ENCODE peak calls at places on chromosomes 7 and 10, in nine cellular contexts. One of them, this sample, is unnamed.

GRCh38 chr10:72088879-72089585 is 681 bp upstream of the SPOCK2 start:
- DNase-seq in activated naive CD4-positive, alpha-beta T cell treated with anti-CD3 and anti-CD28 coated beads for 36 hours: peak
- DNase-seq in KG1: no peak
- DNase-seq in activated CD4-positive, alpha-beta T cell treated with anti-CD3 and anti-CD28 coated beads for 24 hours: no peak
- DNase-seq in kidney: peak
- DNase-seq in brain microvascular endothelial cell: no peak
- DNase-seq in NCI-H1436 treated with DMSO at 0.1 percent for 48 hours: no peak
- DNase-seq in cardiac fibroblast: no peak
- DNase-seq in NCI-H526: no peak
- DNase-seq in this sample: no peak

GRCh38 chr7:130721486-130722277 is 12.3 kb downstream of the KLF14 start:
- DNase-seq in kidney: peak
- DNase-seq in NCI-H526: peak
- DNase-seq in cardiac fibroblast: peak
- DNase-seq in KG1: no peak
- DNase-seq in NCI-H1436 treated with DMSO at 0.1 percent for 48 hours: no peak
- DNase-seq in activated naive CD4-positive, alpha-beta T cell treated with anti-CD3 and anti-CD28 coated beads for 36 hours: peak
- DNase-seq in brain microvascular endothelial cell: peak
- DNase-seq in activated CD4-positive, alpha-beta T cell treated with anti-CD3 and anti-CD28 coated beads for 24 hours: no peak
- DNase-seq in this sample: no peak

GRCh38 chr10:6542999-6543430 is 37.1 kb downstream of the PRKCQ start:
- DNase-seq in brain microvascular endothelial cell: no peak
- DNase-seq in kidney: no peak
- DNase-seq in NCI-H1436 treated with DMSO at 0.1 percent for 48 hours: no peak
- DNase-seq in activated CD4-positive, alpha-beta T cell treated with anti-CD3 and anti-CD28 coated beads for 24 hours: no peak
- DNase-seq in activated naive CD4-positive, alpha-beta T cell treated with anti-CD3 and anti-CD28 coated beads for 36 hours: peak
- DNase-seq in cardiac fibroblast: no peak
- DNase-seq in NCI-H526: no peak
- DNase-seq in KG1: peak
- DNase-seq in this sample: no peak

GRCh38 chr10:113228570-113228969 is 278.5 kb downstream of the TCF7L2 start:
- DNase-seq in brain microvascular endothelial cell: peak
- DNase-seq in NCI-H526: no peak
- DNase-seq in NCI-H1436 treated with DMSO at 0.1 percent for 48 hours: no peak
- DNase-seq in cardiac fibroblast: peak
- DNase-seq in activated naive CD4-positive, alpha-beta T cell treated with anti-CD3 and anti-CD28 coated beads for 36 hours: no peak
- DNase-seq in kidney: no peak
- DNase-seq in KG1: no peak
- DNase-seq in activated CD4-positive, alpha-beta T cell treated with anti-CD3 and anti-CD28 coated beads for 24 hours: no peak
- DNase-seq in this sample: no peak

GRCh38 chr10:122254831-122255230 is 16.3 kb upstream of the BTBD16 start:
- DNase-seq in KG1: no peak
- DNase-seq in activated naive CD4-positive, alpha-beta T cell treated with anti-CD3 and anti-CD28 coated beads for 36 hours: no peak
- DNase-seq in brain microvascular endothelial cell: no peak
- DNase-seq in activated CD4-positive, alpha-beta T cell treated with anti-CD3 and anti-CD28 coated beads for 24 hours: no peak
- DNase-seq in cardiac fibroblast: no peak
- DNase-seq in kidney: no peak
- DNase-seq in NCI-H1436 treated with DMSO at 0.1 percent for 48 hours: no peak
- DNase-seq in NCI-H526: no peak
- DNase-seq in this sample: no peak

GRCh38 chr7:33751395-33751794 is 153.9 kb upstream of the BMPER start:
- DNase-seq in activated CD4-positive, alpha-beta T cell treated with anti-CD3 and anti-CD28 coated beads for 24 hours: no peak
- DNase-seq in kidney: no peak
- DNase-seq in activated naive CD4-positive, alpha-beta T cell treated with anti-CD3 and anti-CD28 coated beads for 36 hours: no peak
- DNase-seq in NCI-H526: no peak
- DNase-seq in cardiac fibroblast: no peak
- DNase-seq in brain microvascular endothelial cell: no peak
- DNase-seq in NCI-H1436 treated with DMSO at 0.1 percent for 48 hours: no peak
- DNase-seq in KG1: no peak
- DNase-seq in this sample: no peak

GRCh38 chr7:82204694-82205093 is 238.9 kb downstream of the CACNA2D1 start:
- DNase-seq in brain microvascular endothelial cell: peak
- DNase-seq in NCI-H1436 treated with DMSO at 0.1 percent for 48 hours: no peak
- DNase-seq in activated CD4-positive, alpha-beta T cell treated with anti-CD3 and anti-CD28 coated beads for 24 hours: no peak
- DNase-seq in kidney: no peak
- DNase-seq in KG1: no peak
- DNase-seq in NCI-H526: no peak
- DNase-seq in activated naive CD4-positive, alpha-beta T cell treated with anti-CD3 and anti-CD28 coated beads for 36 hours: no peak
- DNase-seq in cardiac fibroblast: peak
- DNase-seq in this sample: no peak

GRCh38 chr7:117169907-117170306 is 153.0 kb downstream of the WNT2 start:
- DNase-seq in NCI-H526: no peak
- DNase-seq in brain microvascular endothelial cell: no peak
- DNase-seq in cardiac fibroblast: peak
- DNase-seq in activated CD4-positive, alpha-beta T cell treated with anti-CD3 and anti-CD28 coated beads for 24 hours: no peak
- DNase-seq in NCI-H1436 treated with DMSO at 0.1 percent for 48 hours: no peak
- DNase-seq in kidney: no peak
- DNase-seq in KG1: no peak
- DNase-seq in activated naive CD4-positive, alpha-beta T cell treated with anti-CD3 and anti-CD28 coated beads for 36 hours: no peak
- DNase-seq in this sample: no peak

GRCh38 chr10:72567421-72567820 is 58.5 kb downstream of the MICU1 start:
- DNase-seq in kidney: no peak
- DNase-seq in NCI-H526: no peak
- DNase-seq in cardiac fibroblast: peak
- DNase-seq in NCI-H1436 treated with DMSO at 0.1 percent for 48 hours: no peak
- DNase-seq in KG1: no peak
- DNase-seq in brain microvascular endothelial cell: peak
- DNase-seq in activated naive CD4-positive, alpha-beta T cell treated with anti-CD3 and anti-CD28 coated beads for 36 hours: no peak
- DNase-seq in activated CD4-positive, alpha-beta T cell treated with anti-CD3 and anti-CD28 coated beads for 24 hours: no peak
- DNase-seq in this sample: no peak

GRCh38 chr10:31157125-31157983 is 125.7 kb upstream of the ZNF438 start:
- DNase-seq in activated naive CD4-positive, alpha-beta T cell treated with anti-CD3 and anti-CD28 coated beads for 36 hours: no peak
- DNase-seq in NCI-H526: no peak
- DNase-seq in brain microvascular endothelial cell: no peak
- DNase-seq in kidney: peak
- DNase-seq in cardiac fibroblast: peak
- DNase-seq in activated CD4-positive, alpha-beta T cell treated with anti-CD3 and anti-CD28 coated beads for 24 hours: no peak
- DNase-seq in KG1: no peak
- DNase-seq in NCI-H1436 treated with DMSO at 0.1 percent for 48 hours: no peak
- DNase-seq in this sample: no peak

GRCh38 chr10:36493511-36493880 is 631.9 kb upstream of the ANKRD30A start:
- DNase-seq in activated naive CD4-positive, alpha-beta T cell treated with anti-CD3 and anti-CD28 coated beads for 36 hours: no peak
- DNase-seq in KG1: no peak
- DNase-seq in brain microvascular endothelial cell: no peak
- DNase-seq in cardiac fibroblast: peak
- DNase-seq in NCI-H526: no peak
- DNase-seq in kidney: no peak
- DNase-seq in NCI-H1436 treated with DMSO at 0.1 percent for 48 hours: no peak
- DNase-seq in activated CD4-positive, alpha-beta T cell treated with anti-CD3 and anti-CD28 coated beads for 24 hours: no peak
- DNase-seq in this sample: no peak

GRCh38 chr10:120336910-120337540 is 120.0 kb upstream of the PLPP4 start:
- DNase-seq in brain microvascular endothelial cell: peak
- DNase-seq in NCI-H1436 treated with DMSO at 0.1 percent for 48 hours: no peak
- DNase-seq in KG1: peak
- DNase-seq in kidney: no peak
- DNase-seq in NCI-H526: peak
- DNase-seq in cardiac fibroblast: peak
- DNase-seq in activated naive CD4-positive, alpha-beta T cell treated with anti-CD3 and anti-CD28 coated beads for 36 hours: peak
- DNase-seq in activated CD4-positive, alpha-beta T cell treated with anti-CD3 and anti-CD28 coated beads for 24 hours: peak
- DNase-seq in this sample: peak

GRCh38 chr7:46900312-46901263 is 681.3 kb downstream of the TNS3 start:
- DNase-seq in brain microvascular endothelial cell: no peak
- DNase-seq in kidney: no peak
- DNase-seq in NCI-H1436 treated with DMSO at 0.1 percent for 48 hours: no peak
- DNase-seq in cardiac fibroblast: no peak
- DNase-seq in activated naive CD4-positive, alpha-beta T cell treated with anti-CD3 and anti-CD28 coated beads for 36 hours: no peak
- DNase-seq in KG1: no peak
- DNase-seq in NCI-H526: no peak
- DNase-seq in activated CD4-positive, alpha-beta T cell treated with anti-CD3 and anti-CD28 coated beads for 24 hours: no peak
- DNase-seq in this sample: no peak

GRCh38 chr10:124087672-124088634 is 5.4 kb downstream of the CHST15 start:
- DNase-seq in cardiac fibroblast: no peak
- DNase-seq in brain microvascular endothelial cell: no peak
- DNase-seq in KG1: no peak
- DNase-seq in kidney: no peak
- DNase-seq in activated naive CD4-positive, alpha-beta T cell treated with anti-CD3 and anti-CD28 coated beads for 36 hours: no peak
- DNase-seq in activated CD4-positive, alpha-beta T cell treated with anti-CD3 and anti-CD28 coated beads for 24 hours: no peak
- DNase-seq in NCI-H1436 treated with DMSO at 0.1 percent for 48 hours: peak
- DNase-seq in NCI-H526: no peak
- DNase-seq in this sample: no peak

GRCh38 chr10:99981581-99982199 is 28.1 kb downstream of the DNMBP start:
- DNase-seq in NCI-H1436 treated with DMSO at 0.1 percent for 48 hours: no peak
- DNase-seq in activated naive CD4-positive, alpha-beta T cell treated with anti-CD3 and anti-CD28 coated beads for 36 hours: no peak
- DNase-seq in cardiac fibroblast: peak
- DNase-seq in kidney: no peak
- DNase-seq in brain microvascular endothelial cell: no peak
- DNase-seq in NCI-H526: no peak
- DNase-seq in KG1: no peak
- DNase-seq in activated CD4-positive, alpha-beta T cell treated with anti-CD3 and anti-CD28 coated beads for 24 hours: no peak
- DNase-seq in this sample: no peak

GRCh38 chr10:32142646-32143045 is 86.4 kb upstream of the KIF5B start:
- DNase-seq in activated CD4-positive, alpha-beta T cell treated with anti-CD3 and anti-CD28 coated beads for 24 hours: no peak
- DNase-seq in activated naive CD4-positive, alpha-beta T cell treated with anti-CD3 and anti-CD28 coated beads for 36 hours: no peak
- DNase-seq in cardiac fibroblast: peak
- DNase-seq in brain microvascular endothelial cell: peak
- DNase-seq in KG1: no peak
- DNase-seq in NCI-H526: no peak
- DNase-seq in kidney: no peak
- DNase-seq in NCI-H1436 treated with DMSO at 0.1 percent for 48 hours: no peak
- DNase-seq in this sample: no peak

GRCh38 chr10:79386637-79387465 is 39.6 kb downstream of the PPIF start:
- DNase-seq in activated naive CD4-positive, alpha-beta T cell treated with anti-CD3 and anti-CD28 coated beads for 36 hours: no peak
- DNase-seq in activated CD4-positive, alpha-beta T cell treated with anti-CD3 and anti-CD28 coated beads for 24 hours: no peak
- DNase-seq in KG1: no peak
- DNase-seq in kidney: peak
- DNase-seq in NCI-H1436 treated with DMSO at 0.1 percent for 48 hours: no peak
- DNase-seq in brain microvascular endothelial cell: no peak
- DNase-seq in cardiac fibroblast: no peak
- DNase-seq in NCI-H526: no peak
- DNase-seq in this sample: peak

GRCh38 chr10:119132521-119133345 is 28.8 kb downstream of the DENND10 start:
- DNase-seq in NCI-H1436 treated with DMSO at 0.1 percent for 48 hours: no peak
- DNase-seq in kidney: no peak
- DNase-seq in NCI-H526: no peak
- DNase-seq in cardiac fibroblast: no peak
- DNase-seq in KG1: no peak
- DNase-seq in brain microvascular endothelial cell: no peak
- DNase-seq in activated naive CD4-positive, alpha-beta T cell treated with anti-CD3 and anti-CD28 coated beads for 36 hours: no peak
- DNase-seq in activated CD4-positive, alpha-beta T cell treated with anti-CD3 and anti-CD28 coated beads for 24 hours: no peak
- DNase-seq in this sample: no peak

GRCh38 chr7:111438369-111439289 is 123.7 kb downstream of the IMMP2L start:
- DNase-seq in kidney: no peak
- DNase-seq in activated CD4-positive, alpha-beta T cell treated with anti-CD3 and anti-CD28 coated beads for 24 hours: no peak
- DNase-seq in cardiac fibroblast: peak
- DNase-seq in NCI-H526: no peak
- DNase-seq in KG1: no peak
- DNase-seq in activated naive CD4-positive, alpha-beta T cell treated with anti-CD3 and anti-CD28 coated beads for 36 hours: no peak
- DNase-seq in brain microvascular endothelial cell: peak
- DNase-seq in NCI-H1436 treated with DMSO at 0.1 percent for 48 hours: no peak
- DNase-seq in this sample: no peak

This sample was measured in GM12892.